ENCODE peak calls at places on chromosomes 6 and 20, in seven cellular contexts. H is retinal pigment epithelial cell, I is fibroblast of mammary gland, M is A673, S is cardiac fibroblast, O is left lung, D is cardiac muscle cell. L is an unnamed sample.
A peak's percentile ranks its signal among the peaks of the same experiment; 100 is the strongest.

GRCh38 chr6:47097092-47097945 is 55.2 kb upstream of the ADGRF1 start:
- DNase-seq in M (peak; percentile 92), H (peak; percentile 50), O (no peak), D (peak; percentile 91), I (peak; percentile 85), S (peak; percentile 92), L (peak; percentile 90)

GRCh38 chr6:170497845-170498281 is 55.2 kb downstream of the PSMB1 start:
- DNase-seq in M (no peak), I (no peak), D (peak; percentile 57), H (peak; percentile 2), O (no peak), S (peak; percentile 14), L (no peak)

GRCh38 chr20:38094373-38094775 is 60.8 kb downstream of the RPRD1B start:
- DNase-seq in M (peak; percentile 83), I (peak; percentile 90), D (peak; percentile 71), S (peak; percentile 76), O (no peak), H (no peak), L (peak; percentile 90)

GRCh38 chr6:169960891-169961611 is 209.6 kb downstream of the ERMARD start:
- DNase-seq in S (no peak), O (peak; percentile 41), D (no peak), M (no peak), H (no peak), I (no peak), L (no peak)

GRCh38 chr6:27582928-27583725 is 110.2 kb upstream of the ZNF184 start:
- DNase-seq in I (peak; percentile 79), D (peak; percentile 70), M (peak; percentile 82), S (peak; percentile 65), H (no peak), O (no peak), L (peak; percentile 60)

GRCh38 chr20:25065625-25066338 is 7.8 kb upstream of the ACSS1 start:
- DNase-seq in O (no peak), I (peak; percentile 67), S (peak; percentile 71), M (peak; percentile 74), H (peak; percentile 17), D (peak; percentile 72), L (peak; percentile 64)

GRCh38 chr6:107405002-107405401 is 54.4 kb downstream of the PDSS2 start:
- DNase-seq in S (no peak), I (no peak), M (no peak), D (no peak), O (no peak), H (no peak), L (no peak)

GRCh38 chr20:38873050-38873581 is 53.1 kb upstream of the FAM83D start:
- DNase-seq in S (no peak), I (no peak), M (no peak), D (no peak), O (no peak), H (no peak), L (no peak)

GRCh38 chr6:155530219-155530834 is 74.7 kb upstream of the NOX3 start:
- DNase-seq in I (peak; percentile 74), D (peak; percentile 68), S (peak; percentile 71), O (no peak), M (peak; percentile 72), H (no peak), L (peak; percentile 59)

GRCh38 chr20:440148-440547 is 22.2 kb downstream of the TBC1D20 start:
- DNase-seq in D (no peak), S (no peak), I (no peak), O (no peak), H (no peak), M (no peak), L (no peak)

GRCh38 chr6:307065-307814 is 15.0 kb downstream of the DUSP22 start:
- DNase-seq in O (peak; percentile 80), D (no peak), H (no peak), M (no peak), I (no peak), S (no peak), L (peak; percentile 17)

GRCh38 chr20:36860339-36860738 is 15.6 kb upstream of the TLDC2 start:
- DNase-seq in H (no peak), I (peak; percentile 40), S (no peak), M (no peak), D (no peak), O (no peak), L (no peak)

GRCh38 chr6:85449818-85450577 is at the start of gene NT5E:
- DNase-seq in M (peak; percentile 83), H (no peak), D (peak; percentile 79), I (peak; percentile 75), O (peak; percentile 91), S (peak; percentile 82), L (peak; percentile 80)

GRCh38 chr6:33984466-33985332 is 161.2 kb downstream of the GRM4 start:
- DNase-seq in D (no peak), H (no peak), M (no peak), I (no peak), O (no peak), S (no peak), L (no peak)

GRCh38 chr20:64035066-64035932 is 683 bp upstream of the C20orf204 start:
- DNase-seq in S (no peak), I (no peak), O (no peak), D (no peak), M (no peak), H (no peak), L (no peak)

GRCh38 chr6:76435174-76435573 is 362.7 kb upstream of the IMPG1 start:
- DNase-seq in M (no peak), H (no peak), D (peak; percentile 58), S (peak; percentile 26), I (no peak), O (no peak), L (no peak)

GRCh38 chr20:63972312-63973159 is 2.8 kb upstream of the ZNF512B start:
- DNase-seq in O (peak; percentile 32), I (no peak), S (no peak), M (no peak), D (no peak), H (no peak), L (no peak)

GRCh38 chr6:1856381-1856780 is 246.7 kb downstream of the FOXC1 start:
- DNase-seq in S (peak; percentile 50), D (peak; percentile 69), H (no peak), I (peak; percentile 44), M (peak; percentile 91), O (no peak), L (peak; percentile 72)

GRCh38 chr6:13575377-13575775 is 975 bp downstream of the SIRT5 start:
- DNase-seq in I (no peak), O (no peak), M (no peak), D (no peak), S (no peak), H (no peak), L (no peak)

GRCh38 chr20:23655551-23656211 is 17.9 kb upstream of the CST3 start:
- DNase-seq in S (no peak), H (no peak), O (peak; percentile 91), D (peak; percentile 33), I (no peak), M (no peak), L (no peak)

GRCh38 chr6:121449331-121449730 is 13.9 kb downstream of the GJA1 start:
- DNase-seq in I (no peak), O (no peak), D (no peak), S (no peak), H (no peak), M (no peak), L (no peak)

GRCh38 chr6:108952776-108953486 is 104.7 kb downstream of the ARMC2 start:
- DNase-seq in O (peak; percentile 70), M (no peak), S (no peak), I (peak; percentile 33), D (no peak), H (no peak), L (no peak)
- H3K4me3 ChIP-seq in O (no peak overlapping the region), M (no peak overlapping the region), S (no peak overlapping the region), I (no peak overlapping the region), D (no peak overlapping the region), H (no peak overlapping the region), L (no peak overlapping the region)

DNA sequence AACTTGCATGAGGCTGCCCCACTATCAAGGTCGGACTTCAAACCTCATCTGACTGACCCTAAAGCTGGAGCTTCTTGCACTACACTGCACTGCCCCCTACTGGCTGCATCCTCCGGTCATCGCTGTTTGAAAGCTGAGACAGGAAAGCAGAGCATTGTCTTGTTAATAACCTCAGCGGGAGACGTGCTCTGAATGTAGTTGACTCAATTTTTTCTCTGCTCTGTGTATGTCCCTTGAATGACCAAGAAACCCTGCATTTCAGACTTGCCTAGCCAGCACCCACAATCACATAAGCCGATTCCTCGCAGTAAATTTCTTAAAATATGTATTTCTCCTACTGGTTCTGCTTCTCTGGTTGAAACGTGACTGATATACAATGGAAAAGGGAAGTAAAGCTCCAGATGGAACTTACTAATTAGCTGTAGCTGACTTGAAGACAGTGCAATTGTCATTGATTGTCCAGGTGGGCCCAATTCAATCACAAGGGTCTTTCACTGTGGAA is 27.8 kb downstream of the TCF21 start:
- DNase-seq in H (peak; percentile 62), S (peak; percentile 94), I (peak; percentile 91), D (peak; percentile 95), M (peak; percentile 91), O (peak; percentile 74), L (peak; percentile 89)
- H3K4me3 ChIP-seq in H (no peak overlapping the region), S (no peak overlapping the region), I (no peak overlapping the region), D (no peak overlapping the region), M (no peak overlapping the region), O (no peak overlapping the region), L (no peak overlapping the region)

GRCh38 chr20:49267327-49267726 is 10.5 kb downstream of the ZNFX1 start:
- DNase-seq in O (no peak), I (no peak), D (no peak), H (no peak), M (no peak), S (no peak), L (no peak)
- H3K4me3 ChIP-seq in O (peak overlapping the region; percentile 12), I (no peak overlapping the region), D (no peak overlapping the region), H (no peak overlapping the region), M (no peak overlapping the region), S (no peak overlapping the region), L (no peak overlapping the region)

DNA sequence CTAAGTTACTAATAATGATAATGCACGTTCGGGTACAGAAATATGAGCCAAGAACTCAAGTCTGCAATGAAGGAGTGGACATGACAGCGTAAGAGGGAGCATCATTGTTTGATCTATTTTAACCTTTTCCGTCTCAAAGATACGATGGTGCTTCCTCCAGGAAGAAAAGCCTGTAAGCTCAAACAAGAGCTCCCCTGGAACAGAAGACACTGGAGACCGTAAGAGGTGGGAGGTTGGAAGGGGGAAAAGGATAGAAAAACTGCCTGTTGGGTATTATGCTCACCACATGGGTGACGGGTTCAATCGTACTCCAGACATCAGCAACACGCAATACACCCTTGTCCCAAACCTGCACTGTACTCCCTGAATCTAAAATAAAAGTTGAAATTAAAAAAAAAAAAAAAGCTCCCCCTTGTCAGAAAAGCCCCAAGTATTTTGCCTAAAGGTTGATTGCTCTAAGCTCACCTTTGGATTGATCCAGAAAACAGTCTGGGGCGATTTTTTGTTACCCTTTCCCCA is 180.5 kb downstream of the TRIM27 start:
- DNase-seq in S (no peak), I (peak; percentile 14), M (no peak), H (no peak), O (no peak), D (no peak), L (no peak)
- H3K4me3 ChIP-seq in S (peak overlapping the region; percentile 21), I (peak overlapping the region; percentile 44), M (no peak overlapping the region), H (no peak overlapping the region), O (no peak overlapping the region), D (no peak overlapping the region), L (no peak overlapping the region)

DNA sequence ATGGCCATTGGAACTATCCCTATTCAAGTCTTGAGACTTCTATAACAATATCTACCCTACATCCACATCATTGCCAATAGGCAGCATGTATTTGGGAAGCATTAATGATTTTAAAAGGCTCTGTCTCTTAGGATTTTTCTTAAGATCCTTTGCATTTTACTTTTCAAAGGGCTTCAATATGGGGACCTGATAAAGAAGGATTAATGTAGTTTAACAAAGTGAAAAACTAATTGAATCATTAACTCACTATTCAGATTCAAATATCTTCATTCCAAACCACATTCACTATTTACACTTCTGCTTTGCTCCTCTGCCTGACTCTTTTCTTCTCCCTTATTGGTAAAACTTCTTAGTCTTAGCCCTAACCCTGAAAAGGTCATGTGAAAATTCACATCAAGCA is 333.0 kb downstream of the EPHA7 start:
- DNase-seq in O (no peak), D (no peak), M (no peak), S (no peak), H (no peak), I (no peak), L (no peak)
- H3K4me3 ChIP-seq in O (no peak overlapping the region), D (no peak overlapping the region), M (no peak overlapping the region), S (no peak overlapping the region), H (no peak overlapping the region), I (no peak overlapping the region), L (no peak overlapping the region)

L was measured in fibroblast of villous mesenchyme.